ENCODE peak calls at places on chromosomes 5 and 9, in seven cellular contexts. W is brain microvascular endothelial cell, Z is astrocyte, Y is fibroblast of mammary gland, N is GM12878, J is HFF-Myc, M is neural crest cell. O is an unnamed sample.

GRCh38 chr9:115132648-115133047 is 14.7 kb upstream of the TNC start:
- DNase-seq in Y (peak; percentile 90), N (no peak), M (no peak), J (no peak), W (peak; percentile 85), Z (no peak), O (no peak)

GRCh38 chr5:154201108-154201769 is 10.7 kb downstream of the GALNT10 start:
- DNase-seq in J (no peak), W (no peak), M (no peak), N (no peak), Y (no peak), Z (no peak), O (no peak)

GRCh38 chr5:159469496-159470370 is 139.4 kb upstream of the IL12B start:
- DNase-seq in N (no peak), Y (no peak), M (no peak), Z (no peak), J (no peak), W (no peak), O (no peak)

GRCh38 chr5:103510851-103511553 is 51.6 kb downstream of the NUDT12 start:
- DNase-seq in M (no peak), J (no peak), Y (no peak), Z (no peak), W (peak; percentile 25), N (no peak), O (no peak)

GRCh38 chr9:81557957-81558791 is 131.2 kb downstream of the TLE1 start:
- DNase-seq in N (no peak), J (peak; percentile 72), Y (peak; percentile 97), W (no peak), M (no peak), Z (peak; percentile 96), O (no peak)

GRCh38 chr5:125064610-125065009 is 318.2 kb upstream of the ZNF608 start:
- DNase-seq in N (no peak), J (no peak), Y (no peak), W (no peak), M (no peak), Z (peak; percentile 78), O (no peak)

GRCh38 chr9:86122309-86122708 is 23.0 kb upstream of the GOLM1 start:
- DNase-seq in N (no peak), M (no peak), Z (no peak), Y (no peak), J (no peak), W (no peak), O (no peak)

GRCh38 chr5:173328896-173329369 is 719 bp upstream of the STC2 start:
- DNase-seq in M (no peak), N (no peak), W (peak; percentile 64), J (no peak), Y (peak; percentile 62), Z (peak; percentile 56), O (no peak)

GRCh38 chr9:116149844-116150243 is 3.7 kb upstream of the PAPPA start:
- DNase-seq in W (no peak), Y (peak; percentile 40), J (no peak), M (peak; percentile 45), Z (no peak), N (no peak), O (no peak)

GRCh38 chr9:1837453-1838084 is 177.6 kb upstream of the SMARCA2 start:
- DNase-seq in M (peak; percentile 32), N (peak; percentile 45), W (no peak), J (peak; percentile 11), Y (peak; percentile 44), Z (no peak), O (peak; percentile 29)

GRCh38 chr9:107789001-107789710 is 299.6 kb upstream of the KLF4 start:
- DNase-seq in M (no peak), Y (peak; percentile 28), J (peak; percentile 22), W (no peak), Z (no peak), N (no peak), O (no peak)

GRCh38 chr5:151568036-151568435 is 23.1 kb downstream of the FAT2 start:
- DNase-seq in M (no peak), Y (no peak), N (no peak), Z (no peak), W (no peak), J (no peak), O (no peak)

GRCh38 chr5:78328585-78329173 is 31.7 kb upstream of the SCAMP1 start:
- DNase-seq in Z (peak; percentile 37), M (no peak), N (no peak), W (no peak), Y (peak; percentile 54), J (no peak), O (no peak)

GRCh38 chr9:116238751-116239340 is 85.3 kb downstream of the PAPPA start:
- DNase-seq in Z (peak; percentile 32), Y (no peak), N (no peak), W (no peak), M (no peak), J (no peak), O (no peak)

GRCh38 chr5:125550237-125550636 is 803.8 kb upstream of the ZNF608 start:
- DNase-seq in Z (peak; percentile 94), M (no peak), Y (peak; percentile 87), N (no peak), W (peak; percentile 78), J (peak; percentile 36), O (no peak)

GRCh38 chr9:127418037-127418471 is 6.1 kb upstream of the ZNF79 start:
- DNase-seq in M (no peak), Y (no peak), N (no peak), W (no peak), J (no peak), Z (no peak), O (no peak)

GRCh38 chr5:150217874-150218692 is 28.2 kb downstream of the SLC6A7 start:
- DNase-seq in Z (peak; percentile 42), Y (peak; percentile 86), N (peak; percentile 28), J (peak; percentile 61), M (peak; percentile 92), W (peak; percentile 77), O (peak; percentile 45)

GRCh38 chr9:118529624-118530214 is 825.5 kb downstream of the TLR4 start:
- DNase-seq in J (no peak), Z (no peak), W (no peak), Y (no peak), M (no peak), N (peak; percentile 62), O (no peak)

GRCh38 chr9:118533850-118534249 is 829.6 kb downstream of the TLR4 start:
- DNase-seq in W (no peak), M (no peak), Y (no peak), N (no peak), J (no peak), Z (no peak), O (no peak)

GRCh38 chr9:118538981-118539380 is 830.3 kb downstream of the BRINP1 start:
- DNase-seq in Y (no peak), N (no peak), M (no peak), W (no peak), Z (no peak), J (no peak), O (no peak)

GRCh38 chr9:118529210-118529609 is 825.0 kb downstream of the TLR4 start:
- DNase-seq in Z (peak; percentile 39), N (no peak), Y (peak; percentile 30), W (peak; percentile 75), J (no peak), M (no peak), O (no peak)

GRCh38 chr9:118533101-118533500 is 828.9 kb downstream of the TLR4 start:
- DNase-seq in N (no peak), Z (peak; percentile 23), M (no peak), W (no peak), Y (peak; percentile 2), J (no peak), O (no peak)
- TF ChIP-seq CTCF in N (no peak), Z (no peak), M (no peak), W (no peak), Y (no peak), J (no peak), O (no peak)

DNA sequence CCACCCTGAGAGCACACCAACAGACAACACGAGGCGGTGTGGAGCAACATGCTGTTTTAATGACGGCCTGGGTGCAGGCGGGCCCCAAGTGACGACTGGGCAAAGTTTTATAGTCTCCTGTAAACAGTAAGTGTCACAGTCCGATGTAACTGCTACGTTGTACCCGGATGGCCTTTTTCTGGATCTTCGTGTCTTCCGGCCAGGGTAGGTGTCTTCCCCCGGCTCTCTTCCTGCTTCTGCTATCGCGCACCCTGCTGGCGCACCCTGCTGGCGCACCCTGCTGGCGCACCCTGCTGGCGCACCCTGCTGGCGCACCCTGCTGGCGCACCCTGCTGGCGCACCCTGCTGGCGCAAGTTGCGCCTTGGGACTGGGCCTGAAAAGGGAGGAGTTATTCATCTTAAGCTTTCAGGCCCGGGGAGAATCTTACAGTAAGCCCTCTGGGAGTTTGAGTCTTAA is 143.0 kb upstream of the TARS1 start:
- DNase-seq in Y (no peak), N (no peak), J (no peak), W (no peak), M (no peak), Z (no peak), O (no peak)
- TF ChIP-seq CTCF in Y (no peak), N (no peak), J (peak; percentile 30), W (peak; percentile 19), M (peak; percentile 24), Z (no peak), O (no peak)

GRCh38 chr5:94692610-94693009 is 74.1 kb downstream of the SLF1 start:
- DNase-seq in Z (no peak), Y (no peak), N (no peak), J (no peak), W (no peak), M (no peak), O (no peak)

GRCh38 chr5:94694671-94695070 is 76.2 kb downstream of the SLF1 start:
- DNase-seq in J (no peak), Y (no peak), M (no peak), N (no peak), W (no peak), Z (no peak), O (no peak)

GRCh38 chr5:94691947-94692346 is 73.5 kb downstream of the SLF1 start:
- DNase-seq in N (no peak), J (no peak), M (no peak), W (peak; percentile 89), Z (peak; percentile 81), Y (peak; percentile 87), O (no peak)

GRCh38 chr5:94693845-94694370 is 75.4 kb downstream of the SLF1 start:
- DNase-seq in M (no peak), W (no peak), Y (no peak), J (no peak), N (no peak), Z (no peak), O (no peak)

DNA sequence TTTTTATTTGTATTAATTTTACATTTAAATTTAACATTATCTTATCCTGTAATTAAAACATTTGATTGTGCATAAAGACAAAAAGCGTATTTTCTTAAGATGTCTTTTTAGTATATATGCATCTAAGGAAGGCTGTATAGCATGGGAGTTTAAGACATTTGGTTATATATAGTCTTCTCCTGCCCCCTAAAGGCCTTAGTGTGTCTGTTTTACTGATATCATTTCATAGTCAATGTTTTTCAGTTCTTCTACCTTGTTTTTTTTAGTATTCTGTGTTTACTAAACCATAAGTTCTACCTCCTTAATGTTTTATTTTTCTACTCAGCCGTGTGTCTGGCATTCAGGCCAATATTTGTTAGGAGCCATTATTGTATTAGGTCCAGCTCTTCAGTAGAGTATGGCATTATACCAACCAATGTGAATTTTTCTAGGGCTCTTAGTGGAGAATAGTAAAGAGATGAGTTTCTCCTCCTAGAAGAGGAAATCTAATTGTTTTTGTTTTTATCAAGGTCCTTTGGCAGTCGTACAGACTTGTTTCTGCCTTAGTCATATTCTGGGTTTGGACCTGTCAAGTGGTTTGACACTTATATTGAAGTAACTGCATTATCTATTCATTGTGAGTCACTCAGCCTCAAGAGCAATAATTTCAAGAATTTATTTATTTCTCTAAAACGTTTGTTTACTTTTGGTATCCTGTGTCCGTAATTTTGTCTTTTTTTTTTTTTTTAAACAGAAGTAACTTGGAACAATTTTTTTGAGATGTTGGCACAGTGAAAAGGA is 74.8 kb downstream of the SLF1 start:
- DNase-seq in W (peak; percentile 74), J (peak; percentile 33), M (no peak), N (no peak), Y (peak; percentile 93), Z (peak; percentile 93), O (no peak)
- TF ChIP-seq CTCF in W (peak; percentile 18), J (peak; percentile 16), M (peak; percentile 64), N (no peak), Y (peak; percentile 40), Z (peak; percentile 34), O (peak; percentile 17)

GRCh38 chr9:98255578-98256296 is at the start of gene TBC1D2:
- DNase-seq in N (peak; percentile 85), J (peak; percentile 85), Y (peak; percentile 90), M (peak; percentile 93), W (peak; percentile 93), Z (peak; percentile 79), O (peak; percentile 86)
- TF ChIP-seq CTCF in N (peak; percentile 28), J (no peak), Y (peak; percentile 17), M (no peak), W (peak; percentile 41), Z (peak; percentile 3), O (peak; percentile 12)